ENCODE peak calls at places on chromosomes 11 and 22, in four cellular contexts. One of them, this sample, is unnamed.

GRCh38 chr11:67466962-67467771 is 1.9 kb downstream of the TMEM134 start:
- DNase-seq in body of pancreas: no peak
- DNase-seq in left kidney: no peak
- DNase-seq in AG08395: no peak
- DNase-seq in this sample: no peak

GRCh38 chr22:27514612-27515011 is 286.9 kb downstream of the MN1 start:
- DNase-seq in body of pancreas: no peak
- DNase-seq in left kidney: no peak
- DNase-seq in AG08395: no peak
- DNase-seq in this sample: no peak

GRCh38 chr22:19231986-19232385 is 53.5 kb upstream of the SLC25A1 start:
- DNase-seq in body of pancreas: no peak
- DNase-seq in left kidney: no peak
- DNase-seq in AG08395: no peak
- DNase-seq in this sample: no peak

GRCh38 chr22:37240941-37241320 is 3.1 kb downstream of the RAC2 start:
- DNase-seq in body of pancreas: no peak
- DNase-seq in left kidney: no peak
- DNase-seq in AG08395: no peak
- DNase-seq in this sample: no peak

GRCh38 chr11:79244175-79244804 is 196.5 kb downstream of the TENM4 start:
- DNase-seq in body of pancreas: no peak
- DNase-seq in left kidney: peak
- DNase-seq in AG08395: peak
- DNase-seq in this sample: no peak

GRCh38 chr22:24951942-24952836 is at the start of gene KIAA1671:
- DNase-seq in body of pancreas: peak
- DNase-seq in left kidney: peak
- DNase-seq in AG08395: peak
- DNase-seq in this sample: peak

GRCh38 chr11:20374746-20375305 is 11.3 kb downstream of the HTATIP2 start:
- DNase-seq in body of pancreas: no peak
- DNase-seq in left kidney: no peak
- DNase-seq in AG08395: no peak
- DNase-seq in this sample: no peak

GRCh38 chr11:130118636-130119387 is 40.8 kb upstream of the ST14 start:
- DNase-seq in body of pancreas: no peak
- DNase-seq in left kidney: no peak
- DNase-seq in AG08395: no peak
- DNase-seq in this sample: no peak

GRCh38 chr11:326842-327580 is 6.4 kb upstream of the IFITM3 start:
- DNase-seq in body of pancreas: peak
- DNase-seq in left kidney: peak
- DNase-seq in AG08395: no peak
- DNase-seq in this sample: no peak

GRCh38 chr11:88050247-88050646 is 125.0 kb downstream of the RAB38 start:
- DNase-seq in body of pancreas: no peak
- DNase-seq in left kidney: peak
- DNase-seq in AG08395: no peak
- DNase-seq in this sample: no peak

GRCh38 chr11:61417670-61418069 is 12.1 kb downstream of the CPSF7 start:
- DNase-seq in body of pancreas: no peak
- DNase-seq in left kidney: no peak
- DNase-seq in AG08395: no peak
- DNase-seq in this sample: peak

GRCh38 chr22:45575607-45576272 is 73.1 kb downstream of the FBLN1 start:
- DNase-seq in body of pancreas: no peak
- DNase-seq in left kidney: no peak
- DNase-seq in AG08395: no peak
- DNase-seq in this sample: no peak

GRCh38 chr22:43829904-43830851 is 18.1 kb upstream of the EFCAB6 start:
- DNase-seq in body of pancreas: no peak
- DNase-seq in left kidney: peak
- DNase-seq in AG08395: peak
- DNase-seq in this sample: no peak

This sample was measured in mesendoderm.